ENCODE peak calls at places on chromosomes 12 and 14, in six cellular contexts. One of them, this sample, is unnamed.

GRCh38 chr12:45655186-45655585 is 74.3 kb upstream of the ARID2 start:
- DNase-seq in effector memory CD4-positive, alpha-beta T cell: peak; percentile 31
- DNase-seq in fibroblast of the aortic adventitia: no peak
- DNase-seq in fibroblast of lung: no peak
- DNase-seq in stimulated activated CD4-positive, alpha-beta T cell treated with anti-CD3 and anti-CD28 coated beads, Interleukin-1b, Interleukin-23, amount 100 ng/mL, for 48 hours: peak; percentile 26
- DNase-seq in NCI-H2081: peak; percentile 45
- DNase-seq in this sample: peak; percentile 49

GRCh38 chr12:65106948-65107347 is 14.2 kb downstream of the WIF1 start:
- DNase-seq in effector memory CD4-positive, alpha-beta T cell: no peak
- DNase-seq in fibroblast of the aortic adventitia: peak; percentile 25
- DNase-seq in fibroblast of lung: peak; percentile 27
- DNase-seq in stimulated activated CD4-positive, alpha-beta T cell treated with anti-CD3 and anti-CD28 coated beads, Interleukin-1b, Interleukin-23, amount 100 ng/mL, for 48 hours: no peak
- DNase-seq in NCI-H2081: peak; percentile 29
- DNase-seq in this sample: no peak

GRCh38 chr14:27528328-27528727 is 930.5 kb upstream of the NOVA1 start:
- DNase-seq in effector memory CD4-positive, alpha-beta T cell: no peak
- DNase-seq in fibroblast of the aortic adventitia: peak; percentile 1
- DNase-seq in fibroblast of lung: peak; percentile 9
- DNase-seq in stimulated activated CD4-positive, alpha-beta T cell treated with anti-CD3 and anti-CD28 coated beads, Interleukin-1b, Interleukin-23, amount 100 ng/mL, for 48 hours: no peak
- DNase-seq in NCI-H2081: peak; percentile 80
- DNase-seq in this sample: no peak

GRCh38 chr12:128191380-128191779 is 75.6 kb upstream of the TMEM132C start:
- DNase-seq in effector memory CD4-positive, alpha-beta T cell: no peak
- DNase-seq in fibroblast of the aortic adventitia: no peak
- DNase-seq in fibroblast of lung: no peak
- DNase-seq in stimulated activated CD4-positive, alpha-beta T cell treated with anti-CD3 and anti-CD28 coated beads, Interleukin-1b, Interleukin-23, amount 100 ng/mL, for 48 hours: no peak
- DNase-seq in NCI-H2081: no peak
- DNase-seq in this sample: no peak

GRCh38 chr14:21070610-21071224 is 613 bp downstream of the ARHGEF40 start:
- DNase-seq in effector memory CD4-positive, alpha-beta T cell: no peak
- DNase-seq in fibroblast of the aortic adventitia: peak; percentile 45
- DNase-seq in fibroblast of lung: peak; percentile 59
- DNase-seq in stimulated activated CD4-positive, alpha-beta T cell treated with anti-CD3 and anti-CD28 coated beads, Interleukin-1b, Interleukin-23, amount 100 ng/mL, for 48 hours: no peak
- DNase-seq in NCI-H2081: no peak
- DNase-seq in this sample: peak; percentile 25

GRCh38 chr14:32307881-32308582 is 21.1 kb upstream of the AKAP6 start:
- DNase-seq in effector memory CD4-positive, alpha-beta T cell: no peak
- DNase-seq in fibroblast of the aortic adventitia: no peak
- DNase-seq in fibroblast of lung: no peak
- DNase-seq in stimulated activated CD4-positive, alpha-beta T cell treated with anti-CD3 and anti-CD28 coated beads, Interleukin-1b, Interleukin-23, amount 100 ng/mL, for 48 hours: no peak
- DNase-seq in NCI-H2081: peak; percentile 92
- DNase-seq in this sample: no peak

GRCh38 chr12:106506691-106507090 is 76.1 kb upstream of the RFX4 start:
- DNase-seq in effector memory CD4-positive, alpha-beta T cell: no peak
- DNase-seq in fibroblast of the aortic adventitia: no peak
- DNase-seq in fibroblast of lung: no peak
- DNase-seq in stimulated activated CD4-positive, alpha-beta T cell treated with anti-CD3 and anti-CD28 coated beads, Interleukin-1b, Interleukin-23, amount 100 ng/mL, for 48 hours: no peak
- DNase-seq in NCI-H2081: peak; percentile 27
- DNase-seq in this sample: no peak

GRCh38 chr14:93331375-93332031 is 1.3 kb downstream of the BTBD7 start:
- DNase-seq in effector memory CD4-positive, alpha-beta T cell: no peak
- DNase-seq in fibroblast of the aortic adventitia: no peak
- DNase-seq in fibroblast of lung: no peak
- DNase-seq in stimulated activated CD4-positive, alpha-beta T cell treated with anti-CD3 and anti-CD28 coated beads, Interleukin-1b, Interleukin-23, amount 100 ng/mL, for 48 hours: no peak
- DNase-seq in NCI-H2081: no peak
- DNase-seq in this sample: no peak